ENCODE peak calls at places on chromosome 16, in eight cellular contexts. P, C, M, X, K, U, J and F are unnamed samples.

GRCh38 chr16:54240180-54241125 is 46.1 kb downstream of the IRX3 start:
- DNase-seq in P (no peak), C (no peak), M (no peak), X (no peak), K (no peak), U (peak; percentile 68), J (no peak), F (no peak)

GRCh38 chr16:681746-682427 is 1.7 kb downstream of the STUB1 start:
- DNase-seq in P (no peak), C (no peak), M (no peak), X (no peak), K (no peak), U (no peak), J (no peak), F (no peak)

GRCh38 chr16:80896778-80897177 is 92.4 kb upstream of the CDYL2 start:
- DNase-seq in P (no peak), C (no peak), M (no peak), X (no peak), K (no peak), U (no peak), J (no peak), F (no peak)

GRCh38 chr16:52497067-52497816 is 49.7 kb downstream of the TOX3 start:
- DNase-seq in P (no peak), C (no peak), M (no peak), X (no peak), K (no peak), U (no peak), J (no peak), F (no peak)

GRCh38 chr16:82824408-82824807 is 197.6 kb downstream of the CDH13 start:
- DNase-seq in P (no peak), C (no peak), M (peak; percentile 4), X (no peak), K (no peak), U (no peak), J (no peak), F (no peak)

GRCh38 chr16:2966803-2967184 is 2.4 kb upstream of the PAQR4 start:
- DNase-seq in P (no peak), C (no peak), M (no peak), X (no peak), K (no peak), U (no peak), J (peak; percentile 37), F (no peak)

GRCh38 chr16:17939723-17940122 is 396.8 kb downstream of the NPIPA8 start:
- DNase-seq in P (no peak), C (no peak), M (no peak), X (no peak), K (no peak), U (no peak), J (no peak), F (no peak)

GRCh38 chr16:50986453-50986852 is 164.6 kb downstream of the SALL1 start:
- DNase-seq in P (no peak), C (no peak), M (no peak), X (no peak), K (no peak), U (no peak), J (no peak), F (no peak)

GRCh38 chr16:74667215-74667765 is 613 bp upstream of the RFWD3 start:
- DNase-seq in P (no peak), C (no peak), M (peak; percentile 14), X (peak; percentile 3), K (no peak), U (no peak), J (peak; percentile 19), F (peak; percentile 76)

GRCh38 chr16:11621920-11622651 is 35.4 kb upstream of the LITAF start:
- DNase-seq in P (no peak), C (no peak), M (no peak), X (no peak), K (no peak), U (no peak), J (no peak), F (no peak)

GRCh38 chr16:27203429-27204231 is at the start of gene KDM8:
- DNase-seq in P (peak; percentile 96), C (peak; percentile 99), M (peak; percentile 100), X (peak; percentile 99), K (peak; percentile 96), U (peak; percentile 100), J (peak; percentile 99), F (peak; percentile 100)
- TF ChIP-seq POLR2A in P (peak; percentile 68), C (peak; percentile 88), M (peak; percentile 77), X (peak; percentile 74), K (peak; percentile 72), U (no peak), J (peak; percentile 72), F (peak; percentile 90)

DNA sequence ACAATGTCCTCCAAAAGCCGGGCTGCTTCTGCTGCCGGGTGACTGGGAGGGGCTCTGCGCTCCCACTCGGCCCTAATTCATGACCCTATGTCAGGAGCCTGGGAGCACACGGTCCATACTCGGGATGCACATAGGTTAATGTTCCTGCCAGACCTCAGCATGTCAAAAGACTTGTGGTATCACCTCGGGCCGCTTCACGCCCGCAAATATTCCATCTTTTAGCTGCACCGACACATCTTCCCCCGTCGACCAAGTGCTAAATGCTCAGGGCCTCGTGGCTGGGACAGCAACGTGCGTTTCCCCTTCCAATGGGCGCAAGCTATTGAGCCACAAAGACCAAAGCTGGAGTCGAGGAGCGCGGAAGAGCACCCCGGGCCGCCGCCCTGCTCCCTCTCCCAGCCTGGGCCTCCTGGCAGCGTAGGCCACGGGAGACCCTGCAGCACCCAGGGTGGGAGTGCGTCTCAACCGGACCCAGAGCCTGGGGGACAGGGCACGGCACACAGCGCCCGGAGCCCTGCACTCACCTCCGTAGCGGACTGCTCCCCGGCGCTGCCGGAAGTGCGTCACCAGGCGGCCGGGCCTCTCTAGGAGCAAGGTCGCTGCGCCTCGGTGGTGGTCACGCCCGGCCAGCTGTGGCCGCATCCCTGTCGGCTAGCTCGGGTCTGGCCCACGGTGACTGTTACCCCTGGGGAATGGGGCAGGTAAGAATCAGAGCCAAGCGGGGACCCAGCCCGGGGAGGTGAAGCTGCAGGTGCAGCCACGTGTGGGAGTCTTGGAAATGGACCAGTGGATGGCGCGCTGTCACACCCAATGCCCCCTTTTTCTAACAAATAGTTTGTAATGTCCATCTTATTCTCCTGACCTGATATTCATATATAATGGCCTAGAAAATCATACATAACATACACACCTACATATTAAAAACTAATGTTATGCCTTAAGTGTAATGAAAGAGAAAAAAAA is at the start of gene ZNF23:
- DNase-seq in P (peak; percentile 18), C (peak; percentile 39), M (peak; percentile 85), X (peak; percentile 74), K (peak; percentile 72), U (peak; percentile 96), J (peak; percentile 89), F (peak; percentile 92)
- TF ChIP-seq POLR2A in P (peak; percentile 80), C (peak; percentile 99), M (peak; percentile 96), X (peak; percentile 86), K (peak; percentile 72), U (no peak), J (peak; percentile 83), F (peak; percentile 95)

DNA sequence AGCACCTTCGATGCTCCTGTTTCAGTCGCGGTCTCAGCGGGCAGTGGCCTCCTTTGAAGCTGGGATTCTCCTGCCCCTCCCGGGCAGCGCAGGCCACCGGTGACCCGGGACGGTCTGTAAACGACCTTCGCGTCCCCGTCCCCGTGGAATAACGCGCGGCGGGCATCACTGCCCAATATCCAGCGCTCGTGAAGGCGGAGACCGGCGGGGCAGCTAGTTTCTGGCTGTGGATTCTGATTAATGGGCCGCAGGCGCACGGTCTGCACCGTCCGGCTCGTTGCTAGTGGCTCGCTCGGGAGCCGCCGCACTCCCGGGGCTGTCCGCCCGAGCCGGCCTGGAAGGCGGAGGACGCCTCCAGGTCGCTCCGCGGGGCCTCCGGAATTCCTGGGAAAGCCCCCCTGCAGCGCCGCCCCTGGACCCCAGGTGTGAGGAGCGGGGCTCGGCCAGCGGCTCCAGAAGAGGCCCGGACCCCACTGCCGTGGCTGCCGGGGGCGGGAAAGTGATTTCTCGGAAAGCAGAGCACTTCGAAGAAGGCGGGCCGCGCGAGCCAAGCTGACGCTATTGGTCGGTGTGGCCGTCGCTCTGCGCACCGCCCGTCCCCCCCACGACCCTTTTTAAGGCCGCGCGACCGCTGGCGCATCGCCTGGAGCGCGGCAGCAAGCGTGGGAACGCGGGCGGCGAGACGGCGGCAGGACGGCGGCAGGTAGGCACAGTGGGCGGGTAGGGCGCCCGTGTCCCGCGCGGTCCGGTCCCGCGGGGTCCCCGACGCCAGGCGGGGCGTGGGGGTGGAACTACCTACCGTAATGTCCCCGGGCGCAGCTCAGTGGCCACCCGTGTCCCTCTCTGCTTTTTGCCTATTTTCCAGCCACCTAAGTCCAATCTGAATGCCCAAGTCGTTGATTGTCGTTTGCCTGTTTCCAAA is at the start of gene IRF8:
- DNase-seq in P (no peak), C (peak; percentile 59), M (peak; percentile 34), X (no peak), K (peak; percentile 46), U (peak; percentile 88), J (peak; percentile 87), F (no peak)
- TF ChIP-seq POLR2A in P (peak; percentile 84), C (peak; percentile 100), M (no peak), X (no peak), K (peak; percentile 71), U (no peak), J (peak; percentile 89), F (no peak)

GRCh38 chr16:15434079-15434424 is 336 bp upstream of the BMERB1 start:
- DNase-seq in P (no peak), C (no peak), M (no peak), X (no peak), K (no peak), U (no peak), J (no peak), F (no peak)

GRCh38 chr16:15435216-15435864 is 952 bp downstream of the BMERB1 start:
- DNase-seq in P (no peak), C (no peak), M (no peak), X (no peak), K (no peak), U (no peak), J (no peak), F (peak; percentile 33)

GRCh38 chr16:15439102-15439501 is 4.7 kb downstream of the BMERB1 start:
- DNase-seq in P (no peak), C (no peak), M (no peak), X (no peak), K (no peak), U (no peak), J (no peak), F (no peak)

DNA sequence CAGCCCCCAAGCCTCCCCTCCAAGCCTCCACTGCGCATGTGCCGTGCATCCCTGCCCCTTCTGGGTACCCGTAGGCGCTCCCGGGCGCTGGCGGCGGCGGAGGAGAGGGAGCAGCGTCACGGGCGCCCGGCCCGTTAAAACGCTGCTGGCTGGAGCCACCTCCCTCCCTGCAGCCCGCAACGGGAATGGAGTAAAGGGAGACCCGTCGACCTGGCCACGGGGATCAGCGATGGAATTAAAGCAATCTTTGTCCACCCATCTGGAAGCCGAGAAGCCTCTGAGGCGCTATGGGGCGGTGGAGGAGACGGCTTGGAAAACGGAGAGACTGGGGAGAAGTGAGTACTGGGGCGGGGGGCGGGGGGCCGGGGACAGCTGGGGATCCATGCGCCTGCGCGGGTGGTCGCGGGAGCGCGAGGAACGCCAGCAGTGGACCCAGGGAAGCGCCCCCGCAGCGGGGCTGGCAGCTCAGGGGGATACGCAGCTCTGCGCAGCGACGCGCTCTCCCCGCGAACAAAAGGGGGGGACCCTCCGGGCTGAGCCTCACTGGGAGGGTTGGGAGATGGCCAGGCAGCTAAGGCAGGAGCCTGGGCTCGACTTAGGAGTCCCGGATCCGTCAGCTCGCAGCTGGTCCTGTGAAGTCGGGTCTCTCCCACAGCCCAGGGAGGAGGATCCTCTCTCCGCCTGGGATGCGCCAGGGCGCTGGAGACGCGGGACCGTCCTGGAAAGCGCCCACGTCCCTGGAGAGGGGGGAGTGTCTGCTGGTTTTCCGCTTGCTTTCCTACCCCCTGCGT is at the start of gene BMERB1:
- DNase-seq in P (no peak), C (no peak), M (peak; percentile 77), X (peak; percentile 71), K (peak; percentile 43), U (peak; percentile 92), J (peak; percentile 37), F (peak; percentile 57)
- TF ChIP-seq POLR2A in P (peak; percentile 53), C (no peak), M (peak; percentile 69), X (peak; percentile 59), K (peak; percentile 51), U (no peak), J (peak; percentile 36), F (no peak)

GRCh38 chr16:64397945-64398508 is 723.8 kb downstream of the CDH11 start:
- DNase-seq in P (no peak), C (no peak), M (no peak), X (peak; percentile 41), K (no peak), U (no peak), J (no peak), F (no peak)
- TF ChIP-seq POLR2A in P (no peak), C (no peak), M (no peak), X (no peak), K (no peak), U (no peak), J (no peak), F (no peak)